ENCODE peak calls at places on chromosome 10, in five cellular contexts. L is frontal cortex, Y is GM03348, X is astrocyte of the spinal cord, R is cardiac muscle cell. A is an unnamed sample.

GRCh38 chr10:63375859-63376258 is 89.9 kb downstream of the JMJD1C start:
- DNase-seq in L (no peak), Y (no peak), X (peak), R (no peak), A (no peak)

GRCh38 chr10:125878957-125879835 is 1.9 kb downstream of the DHX32 start:
- DNase-seq in L (no peak), Y (peak), X (peak), R (no peak), A (no peak)

GRCh38 chr10:49664842-49665355 is 14.6 kb upstream of the C10orf53 start:
- DNase-seq in L (no peak), Y (no peak), X (no peak), R (no peak), A (no peak)

GRCh38 chr10:23439920-23440875 is 1.3 kb downstream of the OTUD1 start:
- DNase-seq in L (no peak), Y (peak), X (peak), R (peak), A (peak)

GRCh38 chr10:16381083-16381482 is 55.7 kb upstream of the PTER start:
- DNase-seq in L (no peak), Y (no peak), X (no peak), R (no peak), A (no peak)

GRCh38 chr10:63068246-63068645 is 64.9 kb upstream of the NRBF2 start:
- DNase-seq in L (no peak), Y (no peak), X (no peak), R (no peak), A (no peak)

GRCh38 chr10:109773818-109774440 is 149.4 kb downstream of the XPNPEP1 start:
- DNase-seq in L (no peak), Y (peak), X (peak), R (no peak), A (peak)

GRCh38 chr10:68826764-68827591 is at the start of gene STOX1:
- DNase-seq in L (peak), Y (peak), X (peak), R (peak), A (peak)

GRCh38 chr10:3126741-3127342 is 45.7 kb downstream of the PITRM1 start:
- DNase-seq in L (no peak), Y (no peak), X (no peak), R (peak), A (peak)

GRCh38 chr10:61047011-61047410 is 103.0 kb upstream of the RHOBTB1 start:
- DNase-seq in L (no peak), Y (no peak), X (no peak), R (no peak), A (no peak)

GRCh38 chr10:110632591-110633215 is 11.4 kb upstream of the RBM20 start:
- DNase-seq in L (no peak), Y (no peak), X (no peak), R (no peak), A (no peak)

GRCh38 chr10:182441-183201 is 47.4 kb downstream of the ZMYND11 start:
- DNase-seq in L (no peak), Y (no peak), X (peak), R (no peak), A (no peak)

GRCh38 chr10:24947304-24948097 is 4.9 kb downstream of the PRTFDC1 start:
- DNase-seq in L (no peak), Y (peak), X (peak), R (no peak), A (no peak)

GRCh38 chr10:103512166-103512565 is 18.7 kb downstream of the NEURL1 start:
- DNase-seq in L (no peak), Y (no peak), X (no peak), R (no peak), A (no peak)

GRCh38 chr10:59362991-59363390 is 642 bp upstream of the FAM13C start:
- DNase-seq in L (peak), Y (peak), X (peak), R (peak), A (peak)

GRCh38 chr10:123295644-123296043 is 141.4 kb downstream of the BUB3 start:
- DNase-seq in L (no peak), Y (no peak), X (no peak), R (no peak), A (no peak)

GRCh38 chr10:124329941-124330340 is 88.8 kb downstream of the OAT start:
- DNase-seq in L (no peak), Y (no peak), X (no peak), R (no peak), A (no peak)

GRCh38 chr10:17074548-17074860 is 55.1 kb downstream of the CUBN start:
- DNase-seq in L (no peak), Y (peak), X (peak), R (no peak), A (no peak)

GRCh38 chr10:133464582-133465031 is 10.9 kb downstream of the SCART1 start:
- DNase-seq in L (no peak), Y (peak), X (no peak), R (no peak), A (no peak)